ENCODE peak calls at places on chromosomes 7 and 10, in four cellular contexts. One of them, this sample, is unnamed.

GRCh38 chr7:100544949-100545635 is 6.1 kb downstream of the AGFG2 start:
- DNase-seq in effector memory CD4-positive, alpha-beta T cell: no peak
- DNase-seq in stimulated activated CD4-positive, alpha-beta T cell treated with anti-CD3 and anti-CD28 coated beads, Interleukin-4, amount 100 ng/mL, for 48 hours: no peak
- DNase-seq in iris pigment epithelial cell: peak
- DNase-seq in this sample: no peak

GRCh38 chr10:484441-484924 is 205.0 kb downstream of the DIP2C start:
- DNase-seq in effector memory CD4-positive, alpha-beta T cell: no peak
- DNase-seq in stimulated activated CD4-positive, alpha-beta T cell treated with anti-CD3 and anti-CD28 coated beads, Interleukin-4, amount 100 ng/mL, for 48 hours: no peak
- DNase-seq in iris pigment epithelial cell: peak
- DNase-seq in this sample: no peak

GRCh38 chr7:30249986-30250774 is 34.2 kb upstream of the ZNRF2 start:
- DNase-seq in effector memory CD4-positive, alpha-beta T cell: no peak
- DNase-seq in stimulated activated CD4-positive, alpha-beta T cell treated with anti-CD3 and anti-CD28 coated beads, Interleukin-4, amount 100 ng/mL, for 48 hours: no peak
- DNase-seq in iris pigment epithelial cell: no peak
- DNase-seq in this sample: no peak

GRCh38 chr10:75071164-75071489 is 40.3 kb upstream of the SAMD8 start:
- DNase-seq in effector memory CD4-positive, alpha-beta T cell: no peak
- DNase-seq in stimulated activated CD4-positive, alpha-beta T cell treated with anti-CD3 and anti-CD28 coated beads, Interleukin-4, amount 100 ng/mL, for 48 hours: no peak
- DNase-seq in iris pigment epithelial cell: peak
- DNase-seq in this sample: no peak

GRCh38 chr10:100184426-100185219 is 1.2 kb downstream of the ERLIN1 start:
- DNase-seq in effector memory CD4-positive, alpha-beta T cell: no peak
- DNase-seq in stimulated activated CD4-positive, alpha-beta T cell treated with anti-CD3 and anti-CD28 coated beads, Interleukin-4, amount 100 ng/mL, for 48 hours: no peak
- DNase-seq in iris pigment epithelial cell: no peak
- DNase-seq in this sample: no peak

GRCh38 chr10:132886211-132887099 is 55.9 kb downstream of the CFAP46 start:
- DNase-seq in effector memory CD4-positive, alpha-beta T cell: no peak
- DNase-seq in stimulated activated CD4-positive, alpha-beta T cell treated with anti-CD3 and anti-CD28 coated beads, Interleukin-4, amount 100 ng/mL, for 48 hours: no peak
- DNase-seq in iris pigment epithelial cell: no peak
- DNase-seq in this sample: no peak

GRCh38 chr10:43816351-43817321 is 168.0 kb upstream of the ZNF32 start:
- DNase-seq in effector memory CD4-positive, alpha-beta T cell: peak
- DNase-seq in stimulated activated CD4-positive, alpha-beta T cell treated with anti-CD3 and anti-CD28 coated beads, Interleukin-4, amount 100 ng/mL, for 48 hours: peak
- DNase-seq in iris pigment epithelial cell: peak
- DNase-seq in this sample: peak

GRCh38 chr7:33534830-33535229 is 370.5 kb upstream of the BMPER start:
- DNase-seq in effector memory CD4-positive, alpha-beta T cell: no peak
- DNase-seq in stimulated activated CD4-positive, alpha-beta T cell treated with anti-CD3 and anti-CD28 coated beads, Interleukin-4, amount 100 ng/mL, for 48 hours: no peak
- DNase-seq in iris pigment epithelial cell: peak
- DNase-seq in this sample: no peak

GRCh38 chr10:86440874-86441838 is 74.6 kb upstream of the GRID1 start:
- DNase-seq in effector memory CD4-positive, alpha-beta T cell: no peak
- DNase-seq in stimulated activated CD4-positive, alpha-beta T cell treated with anti-CD3 and anti-CD28 coated beads, Interleukin-4, amount 100 ng/mL, for 48 hours: no peak
- DNase-seq in iris pigment epithelial cell: peak
- DNase-seq in this sample: no peak

GRCh38 chr7:24024689-24025088 is 259.3 kb upstream of the NPY start:
- DNase-seq in effector memory CD4-positive, alpha-beta T cell: no peak
- DNase-seq in stimulated activated CD4-positive, alpha-beta T cell treated with anti-CD3 and anti-CD28 coated beads, Interleukin-4, amount 100 ng/mL, for 48 hours: no peak
- DNase-seq in iris pigment epithelial cell: no peak
- DNase-seq in this sample: no peak

GRCh38 chr7:92751902-92752901 is 84.2 kb downstream of the CDK6 start:
- DNase-seq in effector memory CD4-positive, alpha-beta T cell: no peak
- DNase-seq in stimulated activated CD4-positive, alpha-beta T cell treated with anti-CD3 and anti-CD28 coated beads, Interleukin-4, amount 100 ng/mL, for 48 hours: no peak
- DNase-seq in iris pigment epithelial cell: peak
- DNase-seq in this sample: no peak

GRCh38 chr7:68461430-68461829 is 1136.8 kb upstream of the AUTS2 start:
- DNase-seq in effector memory CD4-positive, alpha-beta T cell: no peak
- DNase-seq in stimulated activated CD4-positive, alpha-beta T cell treated with anti-CD3 and anti-CD28 coated beads, Interleukin-4, amount 100 ng/mL, for 48 hours: no peak
- DNase-seq in iris pigment epithelial cell: no peak
- DNase-seq in this sample: no peak

GRCh38 chr10:99913831-99914235 is 95.9 kb downstream of the DNMBP start:
- DNase-seq in effector memory CD4-positive, alpha-beta T cell: no peak
- DNase-seq in stimulated activated CD4-positive, alpha-beta T cell treated with anti-CD3 and anti-CD28 coated beads, Interleukin-4, amount 100 ng/mL, for 48 hours: no peak
- DNase-seq in iris pigment epithelial cell: no peak
- DNase-seq in this sample: no peak

GRCh38 chr7:101308245-101309085 is 13.1 kb downstream of the IFT22 start:
- DNase-seq in effector memory CD4-positive, alpha-beta T cell: no peak
- DNase-seq in stimulated activated CD4-positive, alpha-beta T cell treated with anti-CD3 and anti-CD28 coated beads, Interleukin-4, amount 100 ng/mL, for 48 hours: peak
- DNase-seq in iris pigment epithelial cell: peak
- DNase-seq in this sample: no peak

GRCh38 chr10:80498833-80499671 is 38.6 kb upstream of the SH2D4B start:
- DNase-seq in effector memory CD4-positive, alpha-beta T cell: no peak
- DNase-seq in stimulated activated CD4-positive, alpha-beta T cell treated with anti-CD3 and anti-CD28 coated beads, Interleukin-4, amount 100 ng/mL, for 48 hours: peak
- DNase-seq in iris pigment epithelial cell: peak
- DNase-seq in this sample: no peak

GRCh38 chr10:48978318-48978717 is 38.7 kb upstream of the LRRC18 start:
- DNase-seq in effector memory CD4-positive, alpha-beta T cell: no peak
- DNase-seq in stimulated activated CD4-positive, alpha-beta T cell treated with anti-CD3 and anti-CD28 coated beads, Interleukin-4, amount 100 ng/mL, for 48 hours: no peak
- DNase-seq in iris pigment epithelial cell: no peak
- DNase-seq in this sample: no peak